ENCODE peak calls at places on chromosomes 5 and 9, in seven cellular contexts. J, O, N, S, M, D and B are unnamed samples.

GRCh38 chr9:136564379-136564988 is 18.6 kb upstream of the NOTCH1 start:
- DNase-seq in J (peak; percentile 39), O (peak; percentile 76), N (no peak), S (no peak), M (no peak), D (peak; percentile 71), B (no peak)

GRCh38 chr5:155605898-155606297 is 592.3 kb downstream of the KIF4B start:
- DNase-seq in J (no peak), O (no peak), N (no peak), S (no peak), M (no peak), D (no peak), B (no peak)

GRCh38 chr5:40904205-40904993 is 4.9 kb upstream of the C7 start:
- DNase-seq in J (peak; percentile 49), O (peak; percentile 62), N (peak; percentile 75), S (peak; percentile 67), M (peak; percentile 87), D (peak; percentile 83), B (peak; percentile 84)

GRCh38 chr9:38171538-38171884 is 102.5 kb upstream of the SHB start:
- DNase-seq in J (no peak), O (no peak), N (no peak), S (no peak), M (no peak), D (no peak), B (no peak)

GRCh38 chr9:2158111-2158610 is 143.0 kb downstream of the SMARCA2 start:
- DNase-seq in J (peak; percentile 76), O (peak; percentile 69), N (no peak), S (peak; percentile 19), M (peak; percentile 39), D (peak; percentile 67), B (peak; percentile 95)

GRCh38 chr5:66744040-66744439 is 147.8 kb downstream of the MAST4 start:
- DNase-seq in J (peak; percentile 2), O (peak; percentile 79), N (no peak), S (no peak), M (no peak), D (peak; percentile 41), B (no peak)

GRCh38 chr5:53971566-53971965 is 338.8 kb downstream of the ARL15 start:
- DNase-seq in J (no peak), O (no peak), N (no peak), S (no peak), M (no peak), D (peak; percentile 21), B (no peak)

GRCh38 chr5:22541037-22541436 is 312.1 kb downstream of the CDH12 start:
- DNase-seq in J (no peak), O (no peak), N (no peak), S (no peak), M (peak; percentile 4), D (no peak), B (peak; percentile 88)

GRCh38 chr9:127853312-127854168 is 918 bp downstream of the ENG start:
- DNase-seq in J (peak; percentile 35), O (no peak), N (no peak), S (peak; percentile 74), M (no peak), D (no peak), B (no peak)

GRCh38 chr5:34929720-34930526 is 564 bp downstream of the DNAJC21 start:
- DNase-seq in J (peak; percentile 81), O (peak; percentile 83), N (peak; percentile 82), S (peak; percentile 84), M (peak; percentile 88), D (peak; percentile 66), B (peak; percentile 93)

GRCh38 chr5:43602456-43602817 is 543 bp upstream of the NNT start:
- DNase-seq in J (peak; percentile 47), O (peak; percentile 53), N (peak; percentile 55), S (peak; percentile 75), M (peak; percentile 56), D (peak; percentile 50), B (peak; percentile 79)

GRCh38 chr5:34501840-34502239 is 154.3 kb upstream of the RAI14 start:
- DNase-seq in J (no peak), O (no peak), N (no peak), S (no peak), M (no peak), D (no peak), B (no peak)

GRCh38 chr9:93107151-93107824 is 11.3 kb downstream of the CARD19 start:
- DNase-seq in J (no peak), O (no peak), N (no peak), S (no peak), M (no peak), D (no peak), B (no peak)

GRCh38 chr5:160466889-160467554 is 45.4 kb downstream of the PTTG1 start:
- DNase-seq in J (no peak), O (peak; percentile 8), N (no peak), S (no peak), M (no peak), D (no peak), B (no peak)

GRCh38 chr5:35651002-35651756 is 33.5 kb downstream of the SPEF2 start:
- DNase-seq in J (peak; percentile 33), O (peak; percentile 40), N (no peak), S (peak; percentile 24), M (peak; percentile 55), D (peak; percentile 57), B (peak; percentile 67)

GRCh38 chr5:17118631-17119030 is 98.8 kb upstream of the BASP1 start:
- DNase-seq in J (peak; percentile 90), O (peak; percentile 95), N (peak; percentile 53), S (peak; percentile 31), M (no peak), D (peak; percentile 99), B (no peak)

GRCh38 chr5:157672976-157673375 is 1.6 kb downstream of the C5orf52 start:
- DNase-seq in J (no peak), O (no peak), N (no peak), S (no peak), M (no peak), D (no peak), B (no peak)

GRCh38 chr5:34854459-34855174 is 15.7 kb downstream of the TTC23L start:
- DNase-seq in J (no peak), O (peak; percentile 86), N (no peak), S (no peak), M (peak; percentile 45), D (no peak), B (no peak)

GRCh38 chr5:38263983-38264382 is 5.6 kb downstream of the EGFLAM start:
- DNase-seq in J (no peak), O (no peak), N (no peak), S (no peak), M (no peak), D (no peak), B (no peak)

GRCh38 chr5:181028032-181028819 is 11.8 kb upstream of the BTNL9 start:
- DNase-seq in J (no peak), O (no peak), N (peak; percentile 89), S (no peak), M (peak; percentile 38), D (no peak), B (no peak)

GRCh38 chr5:31894131-31894530 is 255.2 kb downstream of the PDZD2 start:
- DNase-seq in J (no peak), O (no peak), N (no peak), S (no peak), M (peak; percentile 78), D (no peak), B (no peak)

GRCh38 chr5:94314507-94315170 is 303.8 kb downstream of the KIAA0825 start:
- DNase-seq in J (no peak), O (peak; percentile 5), N (no peak), S (no peak), M (peak; percentile 20), D (no peak), B (no peak)

GRCh38 chr5:157335534-157336422 is 69.9 kb downstream of the CYFIP2 start:
- DNase-seq in J (no peak), O (no peak), N (no peak), S (no peak), M (no peak), D (peak; percentile 76), B (no peak)

GRCh38 chr9:14961372-14962068 is 51.3 kb upstream of the FREM1 start:
- DNase-seq in J (no peak), O (no peak), N (peak; percentile 18), S (no peak), M (no peak), D (no peak), B (peak; percentile 48)

GRCh38 chr5:179343902-179344300 is 1.4 kb downstream of the ADAMTS2 start:
- DNase-seq in J (no peak), O (peak; percentile 42), N (no peak), S (peak; percentile 85), M (peak; percentile 94), D (peak; percentile 58), B (no peak)

DNA sequence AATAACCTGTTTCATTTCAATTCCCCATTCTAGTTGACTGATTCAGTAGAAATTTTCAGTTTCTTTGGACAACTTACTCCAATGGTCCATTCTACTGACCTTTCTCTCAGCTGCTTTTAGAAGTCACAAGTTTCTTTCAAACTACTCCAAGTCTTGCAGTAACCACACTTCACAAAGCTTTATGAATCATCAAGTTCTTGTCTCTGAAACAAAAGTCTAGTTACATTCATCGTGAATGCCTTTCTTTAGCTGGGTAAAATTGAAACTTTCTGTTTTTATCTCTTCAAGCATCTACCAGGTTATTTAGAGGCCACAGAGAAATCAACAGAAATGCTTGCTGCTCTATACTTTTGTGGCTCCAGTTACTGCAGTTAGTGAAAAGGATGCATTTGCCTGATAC is 405.4 kb downstream of the TMEM232 start:
- DNase-seq in J (no peak), O (peak; percentile 86), N (no peak), S (no peak), M (no peak), D (no peak), B (no peak)
- H3K27me3 ChIP-seq in J (no peaks in the 10 kb centered on the region), O (no peaks in the 10 kb centered on the region), N (no peaks in the 10 kb centered on the region), S (no peaks in the 10 kb centered on the region), M (no peaks in the 10 kb centered on the region), D (no peaks in the 10 kb centered on the region), B (no peaks in the 10 kb centered on the region)

DNA sequence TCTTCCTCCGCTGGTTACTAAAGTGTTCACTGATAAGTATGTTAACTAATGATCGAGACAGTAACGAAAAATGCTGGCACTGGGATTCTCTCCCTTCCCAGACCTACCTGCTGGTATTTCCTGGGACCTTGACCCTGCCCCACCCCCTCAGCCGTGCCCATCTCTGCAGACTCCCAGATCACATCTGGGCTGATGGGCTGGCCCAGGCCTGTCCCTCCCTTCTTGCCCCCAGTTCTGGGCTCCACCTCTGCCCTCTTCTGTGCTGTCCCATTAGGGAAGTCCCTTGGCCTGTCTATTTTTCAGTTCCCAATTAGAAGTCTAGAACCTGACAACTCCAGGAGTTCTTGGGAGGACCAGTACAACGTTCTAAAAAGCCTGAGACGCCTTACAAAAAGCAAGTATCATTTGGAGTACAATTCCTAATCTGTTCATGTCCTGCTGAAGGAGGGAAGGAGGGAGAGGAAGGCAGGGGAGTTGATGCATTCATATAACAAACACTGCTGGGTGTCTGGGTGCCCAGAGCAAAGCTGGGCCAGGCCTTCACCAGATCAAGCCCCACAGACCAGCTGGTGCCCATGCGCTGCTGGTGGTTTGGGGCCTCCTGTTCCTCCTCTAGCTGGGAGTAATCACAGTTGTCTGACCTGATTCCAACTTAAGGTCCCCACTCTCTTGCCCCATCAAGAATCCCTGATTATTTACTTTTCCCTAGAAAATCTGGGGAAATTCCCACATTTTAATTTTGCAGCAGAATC is 47.1 kb downstream of the NEURL1B start:
- DNase-seq in J (no peak), O (no peak), N (no peak), S (peak; percentile 50), M (no peak), D (no peak), B (no peak)
- H3K4me2 ChIP-seq in J (no peak overlapping the region), O (no peak overlapping the region), N (no peak overlapping the region), S (no peak overlapping the region), M (no peak overlapping the region), D (no peak overlapping the region), B (no peak overlapping the region)

GRCh38 chr9:91589101-91589553 is 165.5 kb upstream of the NFIL3 start:
- DNase-seq in J (peak; percentile 13), O (peak; percentile 60), N (no peak), S (no peak), M (no peak), D (peak; percentile 88), B (no peak)
- H2AFZ ChIP-seq in J (no peak overlapping the region), O (no peak overlapping the region), N (no peak overlapping the region), S (no peak overlapping the region), M (no peak overlapping the region), D (peak overlapping the region; percentile 56), B (no peak overlapping the region)

GRCh38 chr5:154480847-154481246 is 2.8 kb upstream of the HAND1 start:
- DNase-seq in J (no peak), O (no peak), N (no peak), S (no peak), M (no peak), D (no peak), B (no peak)
- H3K27me3 ChIP-seq in J (peaks cover 97% of the 10 kb centered on the region), O (peaks cover 97% of the 10 kb centered on the region), N (peaks cover 84% of the 10 kb centered on the region), S (peaks cover 97% of the 10 kb centered on the region), M (peaks cover 100% of the 10 kb centered on the region), D (peaks cover 99% of the 10 kb centered on the region), B (no peaks in the 10 kb centered on the region)